ENCODE peak calls at places on chromosomes 11 and 22, in seven cellular contexts. U, N, J, M, R, Z and E are unnamed samples.

GRCh38 chr11:101470414-101470813 is 113.4 kb downstream of the TRPC6 start:
- DNase-seq in U (no peak), N (no peak), J (no peak), M (no peak), R (no peak), Z (no peak), E (no peak)

GRCh38 chr11:11514246-11514645 is 107.6 kb downstream of the GALNT18 start:
- DNase-seq in U (no peak), N (no peak), J (no peak), M (no peak), R (no peak), Z (no peak), E (no peak)

GRCh38 chr22:41021039-41021654 is 70.0 kb downstream of the RBX1 start:
- DNase-seq in U (no peak), N (peak), J (no peak), M (no peak), R (peak), Z (no peak), E (no peak)

GRCh38 chr22:29704528-29705285 is 15.1 kb upstream of the CABP7 start:
- DNase-seq in U (no peak), N (no peak), J (peak), M (no peak), R (no peak), Z (no peak), E (peak)

GRCh38 chr11:77204792-77205466 is 76.9 kb downstream of the MYO7A start:
- DNase-seq in U (no peak), N (no peak), J (no peak), M (no peak), R (no peak), Z (no peak), E (no peak)

GRCh38 chr11:117582491-117582890 is 214.5 kb downstream of the DSCAML1 start:
- DNase-seq in U (no peak), N (no peak), J (no peak), M (no peak), R (no peak), Z (no peak), E (no peak)

GRCh38 chr11:34052608-34053160 is 1.2 kb downstream of the CAPRIN1 start:
- DNase-seq in U (no peak), N (no peak), J (no peak), M (no peak), R (peak), Z (no peak), E (peak)

GRCh38 chr22:17368727-17369552 is at the start of gene CECR2:
- DNase-seq in U (no peak), N (peak), J (no peak), M (peak), R (peak), Z (peak), E (peak)

GRCh38 chr11:44939673-44940072 is 11.0 kb downstream of the TP53I11 start:
- DNase-seq in U (no peak), N (no peak), J (peak), M (no peak), R (peak), Z (no peak), E (no peak)

GRCh38 chr11:103488021-103488420 is 378.8 kb downstream of the DYNC2H1 start:
- DNase-seq in U (no peak), N (no peak), J (no peak), M (no peak), R (no peak), Z (no peak), E (no peak)
- TF ChIP-seq MAX in U (no peak), N (no peak), J (no peak), M (no peak), R (no peak), Z (no peak), E (no peak)

DNA sequence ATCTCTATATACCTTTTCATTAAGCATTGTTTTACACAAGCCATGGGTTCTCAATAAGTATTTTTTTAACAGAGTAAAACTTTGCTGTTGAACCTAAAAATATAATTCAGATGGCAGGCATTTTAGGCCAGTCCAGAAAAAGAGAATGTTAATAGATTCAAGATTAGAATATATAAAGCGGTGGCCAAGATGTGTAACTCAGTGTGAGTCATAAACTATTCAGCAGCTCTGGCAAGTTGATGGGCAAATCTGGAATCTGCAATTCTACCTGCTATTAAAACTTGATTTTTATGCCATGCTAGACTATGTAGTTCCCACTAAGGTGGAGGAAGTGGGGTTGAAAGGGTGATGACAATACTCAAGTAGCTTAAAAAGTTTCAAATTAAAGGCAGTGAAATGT is 45.4 kb downstream of the CASP12 start:
- DNase-seq in U (no peak), N (no peak), J (no peak), M (no peak), R (no peak), Z (no peak), E (no peak)
- TF ChIP-seq MAX in U (no peak), N (no peak), J (no peak), M (no peak), R (no peak), Z (no peak), E (no peak)

GRCh38 chr22:25969286-25969685 is 200.0 kb upstream of the SEZ6L start:
- DNase-seq in U (no peak), N (no peak), J (no peak), M (no peak), R (no peak), Z (no peak), E (no peak)

GRCh38 chr22:25962711-25963110 is 206.6 kb upstream of the SEZ6L start:
- DNase-seq in U (no peak), N (no peak), J (no peak), M (no peak), R (no peak), Z (no peak), E (no peak)

GRCh38 chr22:25969901-25970300 is 199.4 kb upstream of the SEZ6L start:
- DNase-seq in U (no peak), N (no peak), J (no peak), M (no peak), R (no peak), Z (no peak), E (no peak)

GRCh38 chr22:25965331-25965730 is 203.9 kb upstream of the SEZ6L start:
- DNase-seq in U (no peak), N (no peak), J (no peak), M (no peak), R (no peak), Z (no peak), E (no peak)

GRCh38 chr22:25966448-25966913 is 202.8 kb upstream of the SEZ6L start:
- DNase-seq in U (no peak), N (no peak), J (no peak), M (peak), R (peak), Z (no peak), E (no peak)
- TF ChIP-seq MAX in U (no peak), N (no peak), J (no peak), M (no peak), R (no peak), Z (no peak), E (no peak)

DNA sequence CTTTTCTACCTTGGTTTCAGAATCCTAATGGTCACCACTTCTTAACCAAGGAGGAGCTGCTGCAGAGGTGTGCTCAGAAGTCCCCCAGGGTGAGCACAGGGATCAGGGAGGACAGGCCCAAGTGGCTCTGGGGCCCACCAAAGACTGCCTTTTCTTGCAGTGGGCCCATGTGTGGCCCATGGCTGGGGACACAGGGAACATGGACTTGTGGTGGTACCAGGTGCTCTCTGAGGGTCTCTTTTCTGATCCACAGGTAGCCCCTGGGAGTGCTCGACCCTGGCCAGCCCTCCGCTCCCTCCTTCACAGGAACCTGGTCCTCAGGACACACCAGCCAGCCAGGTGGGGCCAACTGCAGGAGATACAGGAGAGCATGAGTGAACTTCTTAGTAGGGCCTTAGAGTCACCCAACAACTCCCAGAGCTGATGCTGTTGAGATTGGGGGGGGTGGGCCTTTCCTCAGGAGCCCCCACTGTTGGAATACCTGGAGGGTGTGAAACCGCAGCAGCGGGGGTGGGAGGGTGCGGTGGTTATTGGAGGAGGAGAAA is 2.0 kb downstream of the MUS81 start:
- DNase-seq in U (no peak), N (no peak), J (no peak), M (no peak), R (no peak), Z (no peak), E (no peak)
- TF ChIP-seq MAX in U (no peak), N (no peak), J (no peak), M (no peak), R (no peak), Z (no peak), E (no peak)

GRCh38 chr22:45896153-45896951 is 80.6 kb downstream of the WNT7B start:
- DNase-seq in U (no peak), N (peak), J (no peak), M (no peak), R (no peak), Z (no peak), E (no peak)
- TF ChIP-seq MAX in U (no peak), N (peak), J (no peak), M (no peak), R (no peak), Z (no peak), E (no peak)

GRCh38 chr22:47304191-47304831 is 541.9 kb downstream of the TBC1D22A start:
- DNase-seq in U (no peak), N (no peak), J (no peak), M (no peak), R (no peak), Z (no peak), E (peak)

GRCh38 chr22:47307326-47307725 is 544.9 kb downstream of the TBC1D22A start:
- DNase-seq in U (no peak), N (no peak), J (no peak), M (no peak), R (peak), Z (no peak), E (no peak)

GRCh38 chr22:47303161-47303890 is 540.9 kb downstream of the TBC1D22A start:
- DNase-seq in U (no peak), N (no peak), J (no peak), M (no peak), R (no peak), Z (no peak), E (no peak)

GRCh38 chr22:47301820-47302475 is 539.5 kb downstream of the TBC1D22A start:
- DNase-seq in U (no peak), N (no peak), J (no peak), M (no peak), R (no peak), Z (no peak), E (no peak)

DNA sequence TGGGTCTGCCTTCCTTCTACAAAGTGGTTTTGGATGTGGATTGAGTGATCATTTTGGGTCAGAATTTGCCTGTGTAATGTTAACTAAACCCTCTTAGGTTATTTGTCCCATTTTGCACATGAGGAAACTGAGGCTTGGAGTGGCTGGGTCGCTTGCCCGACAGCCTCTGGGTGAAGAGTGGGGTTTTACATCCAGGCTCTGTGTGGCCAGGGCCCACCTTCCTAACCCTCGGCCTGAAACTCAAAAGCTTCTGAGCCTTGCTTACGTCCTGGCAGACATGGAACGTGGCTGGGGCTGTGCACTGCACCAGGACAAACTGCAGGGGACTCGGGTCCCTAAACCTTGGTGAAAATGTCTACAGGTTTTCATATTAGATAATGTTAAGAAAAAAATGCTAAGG is 542.4 kb downstream of the TBC1D22A start:
- DNase-seq in U (no peak), N (no peak), J (no peak), M (no peak), R (no peak), Z (no peak), E (no peak)
- TF ChIP-seq MAX in U (no peak), N (no peak), J (no peak), M (no peak), R (no peak), Z (no peak), E (no peak)